ENCODE peak calls at places on chromosome 11, in four cellular contexts. B, Q, F and W are unnamed samples.

GRCh38 chr11:28836285-28837081 is 728.3 kb downstream of the METTL15 start:
- DNase-seq in B (no peak), Q (peak; percentile 42), F (no peak), W (no peak)

GRCh38 chr11:10225553-10225952 is 68.5 kb downstream of the SBF2 start:
- DNase-seq in B (no peak), Q (no peak), F (no peak), W (no peak)

GRCh38 chr11:65546217-65546958 is 11.8 kb downstream of the LTBP3 start:
- DNase-seq in B (peak; percentile 82), Q (no peak), F (peak; percentile 100), W (peak; percentile 96)

GRCh38 chr11:3894128-3894731 is 38.8 kb downstream of the STIM1 start:
- DNase-seq in B (no peak), Q (no peak), F (no peak), W (no peak)

GRCh38 chr11:86632499-86633269 is 39.7 kb downstream of the ME3 start:
- DNase-seq in B (no peak), Q (peak; percentile 87), F (no peak), W (peak; percentile 17)

GRCh38 chr11:20158597-20159257 is 1.5 kb downstream of the DBX1 start:
- DNase-seq in B (peak; percentile 53), Q (peak; percentile 86), F (no peak), W (peak; percentile 64)

GRCh38 chr11:67371549-67372231 is 1.7 kb downstream of the CLCF1 start:
- DNase-seq in B (no peak), Q (peak; percentile 74), F (no peak), W (peak; percentile 100)

GRCh38 chr11:3615998-3616397 is 25.8 kb downstream of the ART5 start:
- DNase-seq in B (no peak), Q (no peak), F (no peak), W (no peak)

GRCh38 chr11:46375392-46376101 is 5.9 kb upstream of the MDK start:
- DNase-seq in B (no peak), Q (no peak), F (no peak), W (no peak)

GRCh38 chr11:12110714-12111481 is 508 bp downstream of the MICAL2 start:
- DNase-seq in B (no peak), Q (no peak), F (peak; percentile 33), W (no peak)

GRCh38 chr11:92227954-92228935 is 3.6 kb downstream of the FAT3 start:
- DNase-seq in B (peak; percentile 7), Q (peak; percentile 36), F (no peak), W (no peak)

GRCh38 chr11:35236667-35237003 is 97.7 kb downstream of the CD44 start:
- DNase-seq in B (no peak), Q (no peak), F (no peak), W (no peak)

GRCh38 chr11:8309862-8310261 is 46.2 kb upstream of the LMO1 start:
- DNase-seq in B (no peak), Q (no peak), F (no peak), W (no peak)

GRCh38 chr11:110337570-110338193 is 41.3 kb upstream of the RDX start:
- DNase-seq in B (no peak), Q (no peak), F (no peak), W (no peak)

GRCh38 chr11:33682446-33682845 is 18.2 kb downstream of the C11orf91 start:
- DNase-seq in B (no peak), Q (no peak), F (no peak), W (no peak)

GRCh38 chr11:48109046-48109666 is 107.5 kb upstream of the OR4B1 start:
- DNase-seq in B (peak; percentile 36), Q (peak; percentile 46), F (peak; percentile 23), W (no peak)

GRCh38 chr11:78099671-78100070 is 20.0 kb upstream of the NDUFC2 start:
- DNase-seq in B (no peak), Q (no peak), F (no peak), W (no peak)

GRCh38 chr11:68994161-68994890 is 13.5 kb upstream of the MRGPRD start:
- DNase-seq in B (no peak), Q (no peak), F (no peak), W (no peak)

GRCh38 chr11:78365381-78365792 is 52.2 kb downstream of the GAB2 start:
- DNase-seq in B (no peak), Q (peak; percentile 36), F (no peak), W (no peak)

GRCh38 chr11:27183672-27184457 is 143.2 kb downstream of the BBOX1 start:
- DNase-seq in B (peak; percentile 28), Q (peak; percentile 35), F (peak; percentile 27), W (peak; percentile 52)

GRCh38 chr11:35151896-35152295 is 12.9 kb downstream of the CD44 start:
- DNase-seq in B (no peak), Q (no peak), F (no peak), W (no peak)

GRCh38 chr11:75530577-75530976 is 4.8 kb upstream of the GDPD5 start:
- DNase-seq in B (no peak), Q (no peak), F (no peak), W (no peak)

GRCh38 chr11:597166-597725 is 18.5 kb downstream of the IRF7 start:
- DNase-seq in B (no peak), Q (no peak), F (no peak), W (peak; percentile 73)

GRCh38 chr11:120335928-120336640 is at the start of gene ARHGEF12:
- DNase-seq in B (peak; percentile 89), Q (peak; percentile 95), F (peak; percentile 51), W (no peak)

GRCh38 chr11:9754041-9754471 is 90.2 kb downstream of the SWAP70 start:
- DNase-seq in B (no peak), Q (no peak), F (no peak), W (no peak)

GRCh38 chr11:85948884-85949283 is 93.7 kb downstream of the CCDC83 start:
- DNase-seq in B (no peak), Q (no peak), F (no peak), W (no peak)

GRCh38 chr11:79942071-79942470 is 501.2 kb upstream of the TENM4 start:
- DNase-seq in B (no peak), Q (no peak), F (no peak), W (no peak)

GRCh38 chr11:110711776-110712642 is at the start of gene ARHGAP20:
- DNase-seq in B (peak; percentile 81), Q (peak; percentile 92), F (peak; percentile 7), W (peak; percentile 61)